ENCODE peak calls at places on chromosome 9, in nine cellular contexts. Q, O, M, J, G, X, E, F and T are unnamed samples.
A peak's percentile ranks its signal among the peaks of the same experiment; 100 is the strongest.

GRCh38 chr9:106892632-106893031 is 29.7 kb downstream of the ZNF462 start:
- DNase-seq in E (peak; percentile 76), O (no peak), Q (peak; percentile 100), J (no peak), M (no peak), G (no peak), F (peak; percentile 83), X (no peak), T (peak; percentile 91)

GRCh38 chr9:116555102-116555501 is 132.0 kb upstream of the TRIM32 start:
- DNase-seq in F (no peak), J (no peak), O (no peak), G (no peak), X (no peak), M (no peak), E (no peak), Q (no peak), T (no peak)

GRCh38 chr9:3963266-3964019 is 336.4 kb downstream of the GLIS3 start:
- DNase-seq in O (no peak), X (no peak), Q (peak; percentile 92), J (no peak), G (no peak), F (no peak), M (no peak), E (no peak), T (peak; percentile 59)

GRCh38 chr9:27176971-27177370 is 67.9 kb downstream of the TEK start:
- DNase-seq in X (no peak), G (no peak), Q (no peak), F (no peak), M (no peak), J (no peak), E (no peak), O (no peak), T (no peak)

GRCh38 chr9:112601646-112602045 is 115.0 kb downstream of the KIAA1958 start:
- DNase-seq in X (no peak), J (no peak), E (no peak), F (no peak), Q (peak; percentile 43), O (no peak), M (no peak), G (no peak), T (no peak)

GRCh38 chr9:130713286-130713975 is 19.9 kb downstream of the EXOSC2 start:
- DNase-seq in J (no peak), F (no peak), M (no peak), X (no peak), E (peak; percentile 42), O (no peak), G (no peak), Q (peak; percentile 63), T (no peak)

GRCh38 chr9:86413966-86414880 is 60.0 kb upstream of the TUT7 start:
- DNase-seq in X (no peak), Q (peak; percentile 42), E (no peak), J (peak; percentile 16), O (no peak), G (no peak), M (no peak), F (peak; percentile 35), T (no peak)

GRCh38 chr9:2800385-2801179 is 43.3 kb downstream of the PUM3 start:
- DNase-seq in X (no peak), O (no peak), M (no peak), J (no peak), G (no peak), Q (no peak), E (no peak), F (no peak), T (no peak)

GRCh38 chr9:136762915-136763648 is 1.2 kb downstream of the LCN15 start:
- DNase-seq in G (no peak), F (no peak), M (peak; percentile 68), E (peak; percentile 96), Q (peak; percentile 34), O (peak; percentile 39), X (no peak), J (peak; percentile 89), T (no peak)

GRCh38 chr9:13427587-13427986 is 148.1 kb upstream of the MPDZ start:
- DNase-seq in J (peak; percentile 20), G (no peak), O (no peak), Q (peak; percentile 29), X (no peak), E (no peak), F (peak; percentile 36), M (no peak), T (peak; percentile 5)

GRCh38 chr9:79408617-79409016 is 163.1 kb upstream of the TLE4 start:
- DNase-seq in O (no peak), G (no peak), X (no peak), F (no peak), E (no peak), Q (peak; percentile 65), M (no peak), J (no peak), T (peak; percentile 73)

GRCh38 chr9:109510506-109510905 is 12.4 kb upstream of the PTPN3 start:
- DNase-seq in J (no peak), E (no peak), G (no peak), O (no peak), M (no peak), F (no peak), X (no peak), Q (no peak), T (no peak)

GRCh38 chr9:20980713-20981481 is 50.5 kb downstream of the HACD4 start:
- DNase-seq in O (no peak), Q (peak; percentile 64), F (no peak), J (no peak), M (no peak), X (no peak), E (no peak), G (no peak), T (peak; percentile 80)

GRCh38 chr9:114027901-114028465 is 50.1 kb downstream of the AMBP start:
- DNase-seq in G (no peak), J (no peak), X (no peak), Q (no peak), F (no peak), O (no peak), M (no peak), E (no peak), T (no peak)

GRCh38 chr9:32378993-32379729 is 5.3 kb upstream of the ACO1 start:
- DNase-seq in M (no peak), E (no peak), J (peak; percentile 71), Q (peak; percentile 81), O (peak; percentile 55), F (peak; percentile 69), X (peak; percentile 6), G (peak; percentile 33), T (peak; percentile 57)

GRCh38 chr9:3894764-3895163 is 369.0 kb upstream of the RFX3 start:
- DNase-seq in E (no peak), J (no peak), G (no peak), Q (peak; percentile 91), F (no peak), M (no peak), X (no peak), O (no peak), T (peak; percentile 81)

GRCh38 chr9:134381671-134382505 is 55.6 kb downstream of the RXRA start:
- DNase-seq in F (peak; percentile 32), J (no peak), E (no peak), M (peak; percentile 31), Q (no peak), G (peak; percentile 30), O (peak; percentile 24), X (no peak), T (no peak)

GRCh38 chr9:133144142-133144886 is 19.4 kb downstream of the GBGT1 start:
- DNase-seq in O (peak; percentile 81), G (peak; percentile 92), X (peak; percentile 91), M (peak; percentile 92), J (peak; percentile 80), F (peak; percentile 86), E (peak; percentile 82), Q (peak; percentile 69), T (no peak)

GRCh38 chr9:31486630-31487029 is 897.8 kb upstream of the ACO1 start:
- DNase-seq in Q (no peak), X (no peak), M (no peak), O (no peak), E (no peak), F (no peak), G (no peak), J (no peak), T (no peak)

GRCh38 chr9:95822583-95823431 is 52.7 kb upstream of the ERCC6L2 start:
- DNase-seq in O (no peak), E (no peak), X (no peak), J (no peak), G (no peak), F (peak; percentile 42), Q (peak; percentile 88), M (peak; percentile 17), T (peak; percentile 78)

GRCh38 chr9:92608221-92609141 is 61.5 kb downstream of the IPPK start:
- DNase-seq in X (no peak), F (no peak), M (no peak), J (no peak), O (no peak), Q (no peak), E (no peak), G (no peak), T (no peak)

GRCh38 chr9:137319434-137319975 is 17.4 kb upstream of the NRARP start:
- DNase-seq in G (no peak), E (no peak), J (no peak), X (no peak), O (no peak), Q (no peak), M (no peak), F (no peak), T (no peak)

GRCh38 chr9:127935765-127936221 is 1.9 kb downstream of the DPM2 start:
- DNase-seq in E (no peak), O (no peak), M (no peak), G (no peak), J (no peak), Q (peak; percentile 32), F (no peak), X (no peak), T (no peak)

GRCh38 chr9:109035684-109036423 is 22.6 kb upstream of the CTNNAL1 start:
- DNase-seq in Q (peak; percentile 90), M (no peak), F (peak; percentile 86), X (no peak), O (no peak), G (no peak), J (no peak), E (no peak), T (no peak)

GRCh38 chr9:131276107-131276888 is at the start of gene FAM78A:
- DNase-seq in O (peak; percentile 30), E (peak; percentile 51), M (peak; percentile 62), J (no peak), G (no peak), F (no peak), X (no peak), Q (no peak), T (no peak)

GRCh38 chr9:91151014-91151740 is 210.5 kb downstream of the AUH start:
- DNase-seq in F (no peak), M (no peak), J (no peak), E (no peak), G (no peak), O (no peak), Q (peak; percentile 95), X (no peak), T (peak; percentile 93)

GRCh38 chr9:71937898-71938297 is 26.5 kb downstream of the C9orf85 start:
- DNase-seq in J (no peak), M (no peak), F (no peak), O (no peak), G (no peak), E (no peak), X (no peak), Q (no peak), T (no peak)

GRCh38 chr9:121577201-121577600 is 74.2 kb upstream of the DAB2IP start:
- DNase-seq in F (no peak), J (no peak), G (no peak), X (no peak), O (no peak), E (no peak), Q (no peak), M (no peak), T (no peak)

GRCh38 chr9:109449036-109449798 is 48.9 kb downstream of the PTPN3 start:
- DNase-seq in Q (no peak), X (no peak), M (no peak), E (no peak), J (no peak), G (no peak), F (no peak), O (no peak), T (no peak)

GRCh38 chr9:129486496-129487306 is 134.2 kb downstream of the C9orf50 start:
- DNase-seq in G (no peak), F (no peak), J (no peak), X (no peak), E (no peak), M (no peak), Q (peak; percentile 86), O (no peak), T (no peak)